ENCODE peak calls at places on chromosomes 3 and 15, in ten cellular contexts. N, M, U, K, D, P, G, T, Q and O are unnamed samples.
A peak's percentile ranks its signal among the peaks of the same experiment; 100 is the strongest.

GRCh38 chr3:157533298-157533870 is 30.2 kb upstream of the VEPH1 start:
- DNase-seq in T (no peak), U (no peak), P (no peak), N (no peak), D (no peak), G (no peak), M (no peak), Q (no peak), K (peak; percentile 86), O (peak; percentile 73)

GRCh38 chr15:56042523-56042922 is 49.1 kb upstream of the NEDD4 start:
- DNase-seq in D (no peak), U (no peak), K (no peak), P (no peak), G (no peak), N (peak; percentile 32), Q (no peak), T (peak; percentile 89), M (no peak), O (no peak)

GRCh38 chr3:37096292-37096691 is 78.1 kb downstream of the LRRFIP2 start:
- DNase-seq in T (no peak), K (peak; percentile 53), P (no peak), U (no peak), N (no peak), Q (no peak), M (no peak), G (no peak), D (no peak), O (peak; percentile 27)

GRCh38 chr3:138833908-138834358 is 795 bp downstream of the PIK3CB start:
- DNase-seq in T (no peak), N (peak; percentile 31), Q (no peak), U (no peak), K (peak; percentile 31), M (no peak), P (no peak), G (peak; percentile 31), D (no peak), O (no peak)

GRCh38 chr3:12235691-12236090 is 53.2 kb upstream of the PPARG start:
- DNase-seq in N (peak; percentile 39), M (no peak), Q (no peak), P (no peak), U (no peak), T (no peak), D (no peak), G (no peak), K (peak; percentile 54), O (no peak)

GRCh38 chr3:11212784-11213183 is 58.5 kb downstream of the HRH1 start:
- DNase-seq in P (no peak), U (no peak), T (no peak), D (peak; percentile 10), K (no peak), Q (no peak), N (no peak), M (no peak), G (no peak), O (no peak)

GRCh38 chr3:72728958-72729467 is 119.2 kb downstream of the SHQ1 start:
- DNase-seq in K (no peak), Q (no peak), G (peak; percentile 52), M (no peak), N (no peak), U (no peak), P (no peak), T (peak; percentile 51), D (no peak), O (no peak)

GRCh38 chr15:39396979-39397615 is 183.8 kb upstream of the THBS1 start:
- DNase-seq in Q (no peak), D (no peak), K (no peak), N (no peak), M (no peak), T (no peak), U (no peak), G (no peak), P (no peak), O (no peak)

GRCh38 chr3:78887029-78887428 is 880.8 kb downstream of the ROBO1 start:
- DNase-seq in G (no peak), D (no peak), Q (no peak), P (no peak), M (no peak), U (no peak), K (peak; percentile 69), T (no peak), N (no peak), O (no peak)

GRCh38 chr15:28962851-28963710 is 77.3 kb downstream of the APBA2 start:
- DNase-seq in M (no peak), D (peak; percentile 12), K (no peak), U (no peak), P (no peak), T (no peak), G (no peak), N (no peak), Q (no peak), O (no peak)

GRCh38 chr3:152183473-152183872 is 85.3 kb upstream of the MBNL1 start:
- DNase-seq in U (peak; percentile 26), D (no peak), N (peak; percentile 32), P (peak; percentile 26), K (peak; percentile 48), T (peak; percentile 53), M (peak; percentile 55), G (peak; percentile 8), Q (no peak), O (no peak)

GRCh38 chr3:4936982-4937614 is 42.1 kb upstream of the BHLHE40 start:
- DNase-seq in M (no peak), Q (no peak), G (no peak), K (no peak), U (no peak), T (no peak), P (no peak), N (no peak), D (no peak), O (no peak)

GRCh38 chr15:39756806-39757522 is 25.7 kb downstream of the FSIP1 start:
- DNase-seq in T (no peak), D (no peak), Q (peak; percentile 35), K (peak; percentile 81), M (peak; percentile 82), P (peak; percentile 70), U (peak; percentile 62), N (peak; percentile 47), G (no peak), O (peak; percentile 46)

GRCh38 chr3:77319711-77320110 is 279.8 kb downstream of the ROBO2 start:
- DNase-seq in U (no peak), Q (no peak), M (no peak), P (no peak), G (peak; percentile 33), D (no peak), N (no peak), T (no peak), K (no peak), O (no peak)

GRCh38 chr3:181558870-181559269 is 152.9 kb upstream of the SOX2 start:
- DNase-seq in U (no peak), T (no peak), K (peak; percentile 25), P (no peak), M (no peak), G (no peak), N (no peak), Q (no peak), D (no peak), O (no peak)

GRCh38 chr3:61194892-61195538 is 56.2 kb downstream of the FHIT start:
- DNase-seq in M (no peak), U (no peak), G (no peak), Q (no peak), T (no peak), N (peak; percentile 78), D (no peak), K (no peak), P (no peak), O (no peak)

GRCh38 chr3:159765860-159766294 is 222.8 kb upstream of the IL12A start:
- DNase-seq in Q (no peak), U (no peak), K (no peak), T (no peak), D (peak; percentile 81), G (no peak), N (no peak), P (no peak), M (no peak), O (no peak)

GRCh38 chr3:129549006-129549800 is 6.2 kb downstream of the H1-8 start:
- DNase-seq in G (no peak), K (peak; percentile 23), T (no peak), U (no peak), D (no peak), Q (no peak), N (no peak), M (no peak), P (no peak), O (no peak)

GRCh38 chr15:70027518-70027917 is 70.2 kb downstream of the TLE3 start:
- DNase-seq in P (no peak), T (no peak), G (no peak), M (no peak), Q (no peak), D (no peak), K (no peak), N (no peak), U (no peak), O (no peak)

DNA sequence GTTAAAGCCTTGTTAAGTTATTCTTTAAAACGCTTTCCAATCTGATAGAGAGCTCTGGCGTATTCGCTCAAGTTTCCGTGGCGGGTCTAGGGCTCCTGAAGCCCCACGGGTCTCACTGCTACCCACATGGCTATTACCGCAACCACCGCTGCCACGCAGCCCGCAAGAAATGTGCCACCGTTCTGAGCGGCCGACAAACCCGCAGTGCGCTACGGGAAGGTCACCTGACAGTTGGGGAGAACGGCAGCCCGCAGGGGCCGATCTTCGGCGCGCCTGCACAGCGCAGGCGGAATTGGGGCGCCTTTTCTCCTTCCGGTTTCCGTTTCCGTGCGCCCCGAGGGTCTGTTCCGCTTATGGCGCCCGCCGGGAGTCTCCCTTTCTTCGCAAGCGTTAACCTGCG is 76.6 kb upstream of the SNRPN start:
- DNase-seq in U (no peak), G (no peak), N (no peak), T (no peak), P (no peak), K (peak; percentile 32), Q (no peak), D (peak; percentile 62), M (no peak), O (no peak)
- H3K4me3 ChIP-seq in U (no peak overlapping the region), G (no peak overlapping the region), N (no peak overlapping the region), T (no peak overlapping the region), P (peak overlapping the region; percentile 43), K (peak overlapping the region; percentile 40), Q (peak overlapping the region; percentile 19), D (peak overlapping the region; percentile 29), M (no peak overlapping the region), O (peak overlapping the region; percentile 39)

GRCh38 chr3:50674349-50675178 is at the start of gene DOCK3:
- DNase-seq in N (peak; percentile 47), K (peak; percentile 29), U (peak; percentile 63), D (peak; percentile 82), M (peak; percentile 54), G (peak; percentile 93), T (no peak), Q (no peak), P (no peak), O (no peak)
- H3K4me3 ChIP-seq in N (peak within 1 kb of the TSS; percentile 58), K (peak within 1 kb of the TSS; percentile 20), U (peak within 1 kb of the TSS; percentile 48), D (peak within 1 kb of the TSS; percentile 64), M (no peak within 1 kb of the TSS), G (peak within 1 kb of the TSS; percentile 72), T (peak within 1 kb of the TSS; percentile 30), Q (peak within 1 kb of the TSS; percentile 27), P (peak within 1 kb of the TSS; percentile 27), O (peak within 1 kb of the TSS; percentile 29)

GRCh38 chr3:58535531-58536500 is 1.2 kb downstream of the ACOX2 start:
- DNase-seq in M (peak; percentile 89), T (peak; percentile 96), D (no peak), N (peak; percentile 99), U (no peak), P (no peak), G (no peak), Q (no peak), K (no peak), O (no peak)
- H3K4me3 ChIP-seq in M (no peak overlapping the region), T (peak overlapping the region; percentile 18), D (peak overlapping the region; percentile 42), N (peak overlapping the region; percentile 48), U (no peak overlapping the region), P (no peak overlapping the region), G (no peak overlapping the region), Q (no peak overlapping the region), K (no peak overlapping the region), O (no peak overlapping the region)

GRCh38 chr3:153247331-153248311 is 85.6 kb downstream of the RAP2B start:
- DNase-seq in G (no peak), M (peak; percentile 12), D (no peak), K (no peak), T (no peak), U (no peak), P (no peak), N (no peak), Q (no peak), O (no peak)
- H3K4me3 ChIP-seq in G (no peak overlapping the region), M (no peak overlapping the region), D (no peak overlapping the region), K (no peak overlapping the region), T (no peak overlapping the region), U (no peak overlapping the region), P (no peak overlapping the region), N (no peak overlapping the region), Q (no peak overlapping the region), O (no peak overlapping the region)